ENCODE peak calls at places on chromosomes 6 and 20, in eight cellular contexts. One of them, this sample, is unnamed.

GRCh38 chr20:61968036-61968810 is 97.5 kb downstream of the TAF4 start:
- DNase-seq in hepatocyte: no peak
- DNase-seq in astrocyte: no peak
- DNase-seq in fibroblast of lung: no peak
- DNase-seq in lung: no peak
- DNase-seq in uterus: no peak
- DNase-seq in AG04450: no peak
- DNase-seq in GM12865: no peak
- DNase-seq in this sample: no peak

GRCh38 chr20:63335711-63336110 is 25.4 kb downstream of the CHRNA4 start:
- DNase-seq in AG04450: no peak
- DNase-seq in fibroblast of lung: no peak
- DNase-seq in lung: no peak
- DNase-seq in hepatocyte: no peak
- DNase-seq in uterus: no peak
- DNase-seq in astrocyte: no peak
- DNase-seq in GM12865: no peak
- DNase-seq in this sample: no peak

GRCh38 chr6:46704562-46704961 is 16.9 kb downstream of the TDRD6 start:
- DNase-seq in AG04450: no peak
- DNase-seq in astrocyte: peak
- DNase-seq in uterus: no peak
- DNase-seq in fibroblast of lung: peak
- DNase-seq in lung: no peak
- DNase-seq in GM12865: no peak
- DNase-seq in hepatocyte: no peak
- DNase-seq in this sample: peak

GRCh38 chr6:47631248-47632196 is 66.9 kb upstream of the ADGRF4 start:
- DNase-seq in astrocyte: peak
- DNase-seq in uterus: no peak
- DNase-seq in fibroblast of lung: peak
- DNase-seq in AG04450: no peak
- DNase-seq in hepatocyte: peak
- DNase-seq in lung: no peak
- DNase-seq in GM12865: peak
- DNase-seq in this sample: peak

GRCh38 chr6:140956567-140957306 is 1176.0 kb upstream of the GJE1 start:
- DNase-seq in AG04450: no peak
- DNase-seq in astrocyte: no peak
- DNase-seq in uterus: no peak
- DNase-seq in fibroblast of lung: peak
- DNase-seq in hepatocyte: no peak
- DNase-seq in lung: no peak
- DNase-seq in GM12865: no peak
- DNase-seq in this sample: peak

GRCh38 chr6:121319112-121319553 is 15.1 kb downstream of the TBC1D32 start:
- DNase-seq in AG04450: no peak
- DNase-seq in fibroblast of lung: peak
- DNase-seq in uterus: no peak
- DNase-seq in lung: no peak
- DNase-seq in GM12865: no peak
- DNase-seq in astrocyte: no peak
- DNase-seq in hepatocyte: peak
- DNase-seq in this sample: peak

GRCh38 chr6:21905531-21905930 is 312.0 kb downstream of the SOX4 start:
- DNase-seq in fibroblast of lung: no peak
- DNase-seq in lung: no peak
- DNase-seq in GM12865: no peak
- DNase-seq in astrocyte: no peak
- DNase-seq in AG04450: no peak
- DNase-seq in uterus: no peak
- DNase-seq in hepatocyte: no peak
- DNase-seq in this sample: no peak

GRCh38 chr6:139016337-139017213 is 12.0 kb upstream of the ABRACL start:
- DNase-seq in uterus: no peak
- DNase-seq in astrocyte: no peak
- DNase-seq in AG04450: no peak
- DNase-seq in fibroblast of lung: no peak
- DNase-seq in hepatocyte: no peak
- DNase-seq in lung: no peak
- DNase-seq in GM12865: peak
- DNase-seq in this sample: no peak

GRCh38 chr6:3814539-3814938 is 34.6 kb upstream of the FAM50B start:
- DNase-seq in hepatocyte: no peak
- DNase-seq in astrocyte: no peak
- DNase-seq in uterus: no peak
- DNase-seq in lung: no peak
- DNase-seq in AG04450: no peak
- DNase-seq in GM12865: no peak
- DNase-seq in fibroblast of lung: no peak
- DNase-seq in this sample: no peak

GRCh38 chr6:3812596-3812995 is 36.6 kb upstream of the FAM50B start:
- DNase-seq in lung: no peak
- DNase-seq in AG04450: no peak
- DNase-seq in hepatocyte: no peak
- DNase-seq in astrocyte: no peak
- DNase-seq in uterus: no peak
- DNase-seq in GM12865: no peak
- DNase-seq in fibroblast of lung: no peak
- DNase-seq in this sample: no peak

GRCh38 chr6:3811191-3811590 is 38.0 kb upstream of the FAM50B start:
- DNase-seq in hepatocyte: no peak
- DNase-seq in lung: no peak
- DNase-seq in GM12865: no peak
- DNase-seq in fibroblast of lung: no peak
- DNase-seq in astrocyte: no peak
- DNase-seq in uterus: no peak
- DNase-seq in AG04450: no peak
- DNase-seq in this sample: no peak

GRCh38 chr6:3813918-3814317 is 35.3 kb upstream of the FAM50B start:
- DNase-seq in hepatocyte: no peak
- DNase-seq in AG04450: no peak
- DNase-seq in GM12865: no peak
- DNase-seq in fibroblast of lung: no peak
- DNase-seq in astrocyte: no peak
- DNase-seq in uterus: no peak
- DNase-seq in lung: no peak
- DNase-seq in this sample: no peak

DNA sequence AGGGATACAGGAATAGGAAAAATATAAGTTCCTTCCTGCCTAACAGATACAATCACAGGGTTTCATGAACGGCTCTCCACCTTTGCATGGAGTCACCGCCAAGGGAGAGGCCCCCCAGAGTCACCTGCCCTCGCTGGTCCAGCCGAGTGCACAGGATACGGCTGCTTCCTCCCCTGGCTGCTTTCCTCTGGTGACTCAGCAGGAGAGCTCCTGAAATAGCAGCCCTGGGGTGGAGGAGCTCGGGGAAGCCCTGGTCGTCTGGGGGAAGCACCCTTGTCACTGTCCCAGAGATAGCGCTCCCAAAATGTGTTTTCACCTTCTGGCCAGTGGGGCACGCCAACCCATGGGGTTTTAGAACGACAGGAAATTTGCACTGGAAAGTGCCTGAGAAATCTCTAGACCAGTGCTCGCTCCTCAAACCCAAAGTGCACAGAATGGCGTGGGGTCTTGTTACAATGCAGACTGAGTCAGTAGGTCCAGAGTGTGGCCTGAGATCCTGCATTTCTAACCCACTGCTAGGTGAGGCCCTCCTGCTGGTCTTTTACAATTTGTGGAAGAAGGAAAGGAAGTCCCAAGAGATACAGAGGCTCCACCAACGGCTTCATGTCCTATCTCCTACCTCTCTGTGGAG is 35.9 kb upstream of the FAM50B start:
- DNase-seq in lung: peak
- DNase-seq in astrocyte: no peak
- DNase-seq in GM12865: peak
- DNase-seq in uterus: peak
- DNase-seq in AG04450: no peak
- DNase-seq in hepatocyte: no peak
- DNase-seq in fibroblast of lung: peak
- DNase-seq in this sample: peak
- TF ChIP-seq CTCF in lung: no peak
- TF ChIP-seq CTCF in astrocyte: no peak
- TF ChIP-seq CTCF in GM12865: no peak
- TF ChIP-seq CTCF in uterus: no peak
- TF ChIP-seq CTCF in AG04450: no peak
- TF ChIP-seq CTCF in hepatocyte: no peak
- TF ChIP-seq CTCF in fibroblast of lung: no peak
- TF ChIP-seq CTCF in this sample: no peak

GRCh38 chr6:93017626-93018025 is 401.7 kb downstream of the EPHA7 start:
- DNase-seq in GM12865: no peak
- DNase-seq in lung: no peak
- DNase-seq in AG04450: no peak
- DNase-seq in astrocyte: no peak
- DNase-seq in fibroblast of lung: no peak
- DNase-seq in hepatocyte: no peak
- DNase-seq in uterus: no peak
- DNase-seq in this sample: no peak

GRCh38 chr6:93013054-93013453 is 406.3 kb downstream of the EPHA7 start:
- DNase-seq in fibroblast of lung: no peak
- DNase-seq in AG04450: no peak
- DNase-seq in lung: no peak
- DNase-seq in hepatocyte: no peak
- DNase-seq in uterus: no peak
- DNase-seq in GM12865: no peak
- DNase-seq in astrocyte: no peak
- DNase-seq in this sample: no peak

GRCh38 chr6:93021235-93021909 is 398.0 kb downstream of the EPHA7 start:
- DNase-seq in GM12865: no peak
- DNase-seq in fibroblast of lung: no peak
- DNase-seq in hepatocyte: no peak
- DNase-seq in lung: no peak
- DNase-seq in AG04450: no peak
- DNase-seq in uterus: no peak
- DNase-seq in astrocyte: no peak
- DNase-seq in this sample: no peak

DNA sequence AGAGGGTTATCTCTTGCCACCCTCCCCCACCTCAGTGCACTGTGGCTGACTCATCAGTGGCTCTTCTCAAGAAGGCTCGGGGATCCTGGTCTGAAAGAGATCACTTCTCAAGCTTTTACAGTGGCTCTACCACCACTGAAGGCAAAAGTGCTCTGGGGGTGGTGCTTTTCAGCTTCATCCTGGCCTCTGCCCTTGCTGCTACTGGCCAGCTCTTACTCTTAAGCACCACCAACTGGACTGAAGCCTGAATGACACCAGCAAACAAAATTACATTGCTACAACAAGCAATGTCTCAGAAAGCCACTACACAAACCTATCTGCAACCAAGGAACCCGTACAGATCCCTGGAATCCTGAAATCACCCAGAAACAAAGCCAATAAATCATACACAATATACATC is 402.1 kb downstream of the EPHA7 start:
- DNase-seq in hepatocyte: peak
- DNase-seq in uterus: no peak
- DNase-seq in lung: no peak
- DNase-seq in fibroblast of lung: no peak
- DNase-seq in AG04450: no peak
- DNase-seq in GM12865: peak
- DNase-seq in astrocyte: no peak
- DNase-seq in this sample: peak
- TF ChIP-seq CTCF in hepatocyte: peak
- TF ChIP-seq CTCF in uterus: no peak
- TF ChIP-seq CTCF in lung: no peak
- TF ChIP-seq CTCF in fibroblast of lung: no peak
- TF ChIP-seq CTCF in AG04450: no peak
- TF ChIP-seq CTCF in GM12865: peak
- TF ChIP-seq CTCF in astrocyte: no peak
- TF ChIP-seq CTCF in this sample: peak

DNA sequence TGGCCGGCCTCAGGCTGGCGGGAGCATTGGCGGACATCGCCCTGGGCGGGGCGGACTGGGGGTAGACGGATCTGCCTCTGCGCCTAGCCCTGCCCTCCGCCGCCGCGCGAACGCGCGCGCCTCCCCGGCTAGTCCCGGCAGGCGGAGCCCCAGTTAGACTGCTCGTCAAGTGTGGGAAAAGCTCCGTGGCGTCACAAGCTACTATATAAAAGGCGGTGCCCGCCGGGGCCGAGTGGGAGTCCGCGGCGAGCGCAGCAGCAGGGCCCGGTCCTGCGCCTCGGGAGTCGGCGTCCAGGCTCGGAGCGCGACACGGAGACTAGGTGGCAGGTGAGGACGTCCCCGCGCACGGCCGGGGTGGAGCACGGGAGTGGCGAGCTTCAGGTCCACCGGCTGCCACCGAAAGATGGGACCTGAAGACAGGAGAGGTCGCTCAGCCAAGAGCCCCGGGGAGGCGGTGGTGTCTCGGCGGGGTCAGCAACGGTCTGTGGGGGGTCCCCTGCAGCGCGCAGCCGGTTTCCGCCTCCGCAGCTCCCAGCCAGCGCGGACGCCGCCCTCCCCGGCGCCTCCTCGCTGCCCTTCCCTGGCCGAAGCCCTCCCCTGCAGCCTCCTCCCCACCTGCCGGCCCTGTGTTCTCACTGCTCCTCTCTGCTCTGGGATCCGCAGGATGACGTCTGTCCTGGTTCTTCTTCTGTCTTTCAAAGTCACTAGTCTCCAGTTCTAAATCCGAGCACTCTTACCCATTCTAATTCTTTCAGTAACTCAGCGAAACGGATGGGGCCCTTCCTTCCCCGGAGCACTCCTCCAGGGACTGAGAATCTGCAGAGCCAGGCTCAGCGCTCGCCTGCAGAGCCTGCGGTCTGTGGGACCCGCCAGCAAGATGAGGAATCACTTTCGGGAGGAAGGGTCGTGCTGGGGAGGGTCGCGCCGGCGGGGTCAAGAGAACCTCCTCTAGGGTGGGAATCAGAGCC is 4.3 kb upstream of the RIPK1 start:
- DNase-seq in fibroblast of lung: peak
- DNase-seq in AG04450: peak
- DNase-seq in hepatocyte: peak
- DNase-seq in lung: peak
- DNase-seq in uterus: peak
- DNase-seq in GM12865: peak
- DNase-seq in astrocyte: peak
- DNase-seq in this sample: peak
- TF ChIP-seq CTCF in fibroblast of lung: no peak
- TF ChIP-seq CTCF in AG04450: no peak
- TF ChIP-seq CTCF in hepatocyte: peak
- TF ChIP-seq CTCF in lung: no peak
- TF ChIP-seq CTCF in uterus: no peak
- TF ChIP-seq CTCF in GM12865: peak
- TF ChIP-seq CTCF in astrocyte: no peak
- TF ChIP-seq CTCF in this sample: no peak

DNA sequence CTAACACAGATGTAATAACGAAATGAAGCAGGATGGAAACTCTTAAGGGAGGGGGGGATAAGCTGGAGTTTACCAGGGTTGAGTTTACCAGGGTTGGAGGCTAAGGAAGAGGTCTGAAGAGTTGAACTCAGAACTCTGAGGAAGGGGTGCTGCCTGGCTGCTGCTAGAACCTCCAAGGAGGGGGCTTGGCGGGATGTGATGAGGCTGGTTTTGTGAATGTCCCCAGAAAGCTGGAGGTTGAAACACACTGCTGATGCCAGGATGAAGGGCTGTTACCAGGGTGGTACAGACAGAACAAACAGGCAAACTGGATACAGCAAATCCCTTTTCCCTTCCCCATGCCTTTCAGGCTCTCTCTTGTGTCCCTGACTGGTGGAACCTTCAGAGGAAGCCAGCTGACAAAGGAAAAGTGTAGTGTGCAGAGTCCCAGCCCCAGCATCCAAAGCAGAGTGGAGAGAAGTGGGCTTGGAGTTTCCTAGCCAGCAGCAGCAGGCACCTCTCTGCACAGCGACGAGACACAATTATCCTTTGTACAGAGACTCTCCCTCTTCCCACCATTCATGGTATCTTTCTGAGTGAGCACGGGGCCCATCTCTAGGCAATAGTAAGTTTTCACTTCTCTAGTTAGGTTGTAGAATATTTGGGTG is 23.7 kb downstream of the UBE2V1 start:
- DNase-seq in lung: no peak
- DNase-seq in astrocyte: no peak
- DNase-seq in fibroblast of lung: no peak
- DNase-seq in hepatocyte: no peak
- DNase-seq in GM12865: no peak
- DNase-seq in AG04450: no peak
- DNase-seq in uterus: no peak
- DNase-seq in this sample: no peak
- TF ChIP-seq CTCF in lung: no peak
- TF ChIP-seq CTCF in astrocyte: no peak
- TF ChIP-seq CTCF in fibroblast of lung: no peak
- TF ChIP-seq CTCF in hepatocyte: no peak
- TF ChIP-seq CTCF in GM12865: no peak
- TF ChIP-seq CTCF in AG04450: no peak
- TF ChIP-seq CTCF in uterus: no peak
- TF ChIP-seq CTCF in this sample: no peak